ENCODE peak calls at places on chromosomes 12 and 14, in four cellular contexts. E, F, P and L are unnamed samples.

GRCh38 chr14:100110801-100111200 is 45.6 kb downstream of the EVL start:
- DNase-seq in F (no peak), E (no peak), P (no peak), L (no peak)

GRCh38 chr12:63404611-63405010 is 253.6 kb upstream of the AVPR1A start:
- DNase-seq in P (no peak), E (no peak), F (no peak), L (no peak)

GRCh38 chr12:108193922-108194321 is 64.8 kb downstream of the WSCD2 start:
- DNase-seq in E (no peak), F (no peak), P (no peak), L (no peak)

GRCh38 chr12:118377005-118377890 is 893 bp downstream of the SUDS3 start:
- DNase-seq in E (no peak), P (no peak), F (no peak), L (no peak)

GRCh38 chr12:57158665-57159064 is 11.2 kb upstream of the LRP1-AS start:
- DNase-seq in F (no peak), E (no peak), P (no peak), L (no peak)

GRCh38 chr14:31964979-31965734 is 111.9 kb upstream of the ARHGAP5 start:
- DNase-seq in P (no peak), E (no peak), F (no peak), L (no peak)

GRCh38 chr14:50057331-50057730 is 59.0 kb downstream of the VCPKMT start:
- DNase-seq in F (no peak), P (no peak), E (peak), L (no peak)

GRCh38 chr14:26204954-26205479 is 392.8 kb downstream of the NOVA1 start:
- DNase-seq in F (no peak), E (peak), P (peak), L (no peak)

GRCh38 chr14:79656086-79656485 is 555.2 kb downstream of the DIO2 start:
- DNase-seq in F (no peak), E (no peak), P (no peak), L (no peak)

GRCh38 chr12:124514145-124514995 is 53.0 kb downstream of the NCOR2 start:
- DNase-seq in E (no peak), F (no peak), P (no peak), L (no peak)